ENCODE peak calls at places on chromosomes 1 and 21, in four cellular contexts. P, H, G and Y are unnamed samples.

GRCh38 chr1:217134857-217135568 is 411.8 kb upstream of the ESRRG start:
- DNase-seq in P (no peak), G (no peak), H (peak), Y (no peak)

GRCh38 chr21:44510508-44511218 is 29.3 kb downstream of the KRTAP10-1 start:
- DNase-seq in P (peak), H (peak), G (peak), Y (peak)

GRCh38 chr1:7438396-7438785 is 332.7 kb upstream of the VAMP3 start:
- DNase-seq in P (no peak), H (no peak), G (no peak), Y (no peak)

GRCh38 chr1:44147582-44147981 is 6.2 kb upstream of the KLF18 start:
- DNase-seq in G (no peak), H (no peak), P (no peak), Y (no peak)

GRCh38 chr1:108881369-108881768 is 4.6 kb downstream of the GPSM2 start:
- DNase-seq in G (no peak), P (no peak), H (no peak), Y (no peak)

GRCh38 chr1:156122519-156123355 is 8.2 kb downstream of the LMNA start:
- DNase-seq in G (peak), H (no peak), P (peak), Y (peak)

GRCh38 chr1:8702121-8702520 is 115.3 kb downstream of the RERE start:
- DNase-seq in H (no peak), P (no peak), G (peak), Y (peak)

GRCh38 chr1:61056674-61057439 is 25.5 kb upstream of the NFIA start:
- DNase-seq in G (peak), H (no peak), P (peak), Y (peak)

GRCh38 chr1:5914676-5915285 is 77.4 kb downstream of the NPHP4 start:
- DNase-seq in P (no peak), H (no peak), G (no peak), Y (no peak)

GRCh38 chr1:70042090-70042716 is 163.2 kb downstream of the LRRC40 start:
- DNase-seq in P (no peak), G (no peak), H (no peak), Y (no peak)

GRCh38 chr1:41338820-41339219 is 22.4 kb upstream of the FOXO6 start:
- DNase-seq in H (no peak), G (no peak), P (no peak), Y (no peak)

GRCh38 chr1:43382027-43382771 is 7.4 kb downstream of the MED8 start:
- DNase-seq in H (no peak), P (no peak), G (no peak), Y (no peak)

GRCh38 chr1:218796773-218797172 is 376.9 kb upstream of the LYPLAL1 start:
- DNase-seq in G (no peak), H (no peak), P (no peak), Y (no peak)

GRCh38 chr1:206507395-206508129 is at the start of gene RASSF5:
- DNase-seq in P (peak), H (peak), G (peak), Y (peak)

GRCh38 chr1:165910764-165911421 is 83.5 kb downstream of the UCK2 start:
- DNase-seq in P (peak), G (peak), H (no peak), Y (no peak)

GRCh38 chr1:7967206-7967605 is 5.7 kb downstream of the PARK7 start:
- DNase-seq in H (no peak), G (no peak), P (no peak), Y (no peak)

GRCh38 chr1:154759196-154759595 is 110.9 kb downstream of the KCNN3 start:
- DNase-seq in H (no peak), G (no peak), P (no peak), Y (no peak)

GRCh38 chr1:230426246-230427101 is at the start of gene PGBD5:
- DNase-seq in H (peak), G (peak), P (peak), Y (peak)

GRCh38 chr1:234924450-234925355 is 203.9 kb downstream of the TOMM20 start:
- DNase-seq in G (no peak), P (no peak), H (no peak), Y (no peak)

GRCh38 chr1:81549588-81550127 is 251.1 kb upstream of the ADGRL2 start:
- DNase-seq in P (no peak), H (no peak), G (no peak), Y (no peak)

GRCh38 chr1:219686171-219686570 is 73.3 kb upstream of the ZC3H11B start:
- DNase-seq in P (no peak), H (no peak), G (no peak), Y (no peak)

GRCh38 chr1:11653101-11653601 is 1.1 kb downstream of the FBXO2 start:
- DNase-seq in G (no peak), P (peak), H (peak), Y (no peak)

GRCh38 chr21:19810779-19811178 is 1187.4 kb upstream of the NCAM2 start:
- DNase-seq in P (no peak), G (no peak), H (no peak), Y (no peak)

GRCh38 chr21:26471116-26471505 is 102.0 kb downstream of the CYYR1 start:
- DNase-seq in G (no peak), H (no peak), P (no peak), Y (no peak)

GRCh38 chr1:154972517-154973343 is 1.8 kb upstream of the CKS1B start:
- DNase-seq in H (peak), P (peak), G (peak), Y (peak)

GRCh38 chr21:23398726-23399125 is 2208.6 kb downstream of the MRPL39 start:
- DNase-seq in H (no peak), P (no peak), G (no peak), Y (no peak)

GRCh38 chr21:14751011-14751410 is 204.9 kb upstream of the SAMSN1 start:
- DNase-seq in H (no peak), G (no peak), P (no peak), Y (no peak)

GRCh38 chr1:63362073-63362472 is 5.4 kb upstream of the ALG6 start:
- DNase-seq in H (no peak), G (no peak), P (no peak), Y (no peak)

GRCh38 chr1:205286335-205286950 is 35.1 kb downstream of the NUAK2 start:
- DNase-seq in G (no peak), P (no peak), H (no peak), Y (no peak)

GRCh38 chr1:110209715-110210603 is at the start of gene KCNC4:
- DNase-seq in P (peak), G (peak), H (peak), Y (peak)

GRCh38 chr1:229022595-229023350 is 248.1 kb upstream of the RAB4A start:
- DNase-seq in P (no peak), H (no peak), G (no peak), Y (no peak)

GRCh38 chr1:218659911-218660677 is 315.0 kb downstream of the TGFB2 start:
- DNase-seq in P (no peak), G (no peak), H (no peak), Y (no peak)

GRCh38 chr1:169118227-169118626 is 11.7 kb downstream of the ATP1B1 start:
- DNase-seq in H (no peak), G (no peak), P (no peak), Y (no peak)

GRCh38 chr1:78091215-78091813 is 45.5 kb downstream of the GIPC2 start:
- DNase-seq in H (peak), P (no peak), G (no peak), Y (no peak)

GRCh38 chr1:40040511-40041465 is at the start of gene CAP1:
- DNase-seq in G (peak), P (peak), H (peak), Y (peak)

GRCh38 chr1:31784356-31785019 is 20.3 kb upstream of the ADGRB2 start:
- DNase-seq in G (no peak), H (peak), P (peak), Y (no peak)

GRCh38 chr1:24091971-24092482 is 19.9 kb downstream of the MYOM3 start:
- DNase-seq in P (no peak), H (no peak), G (no peak), Y (no peak)

GRCh38 chr1:28364888-28365287 is 4.7 kb upstream of the PHACTR4 start:
- DNase-seq in P (no peak), G (no peak), H (no peak), Y (no peak)

GRCh38 chr21:15978158-15978805 is 248.5 kb downstream of the USP25 start:
- DNase-seq in H (no peak), G (no peak), P (no peak), Y (no peak)

GRCh38 chr21:35053356-35054096 is 4.4 kb upstream of the RUNX1 start:
- DNase-seq in H (no peak), P (no peak), G (no peak), Y (no peak)

DNA sequence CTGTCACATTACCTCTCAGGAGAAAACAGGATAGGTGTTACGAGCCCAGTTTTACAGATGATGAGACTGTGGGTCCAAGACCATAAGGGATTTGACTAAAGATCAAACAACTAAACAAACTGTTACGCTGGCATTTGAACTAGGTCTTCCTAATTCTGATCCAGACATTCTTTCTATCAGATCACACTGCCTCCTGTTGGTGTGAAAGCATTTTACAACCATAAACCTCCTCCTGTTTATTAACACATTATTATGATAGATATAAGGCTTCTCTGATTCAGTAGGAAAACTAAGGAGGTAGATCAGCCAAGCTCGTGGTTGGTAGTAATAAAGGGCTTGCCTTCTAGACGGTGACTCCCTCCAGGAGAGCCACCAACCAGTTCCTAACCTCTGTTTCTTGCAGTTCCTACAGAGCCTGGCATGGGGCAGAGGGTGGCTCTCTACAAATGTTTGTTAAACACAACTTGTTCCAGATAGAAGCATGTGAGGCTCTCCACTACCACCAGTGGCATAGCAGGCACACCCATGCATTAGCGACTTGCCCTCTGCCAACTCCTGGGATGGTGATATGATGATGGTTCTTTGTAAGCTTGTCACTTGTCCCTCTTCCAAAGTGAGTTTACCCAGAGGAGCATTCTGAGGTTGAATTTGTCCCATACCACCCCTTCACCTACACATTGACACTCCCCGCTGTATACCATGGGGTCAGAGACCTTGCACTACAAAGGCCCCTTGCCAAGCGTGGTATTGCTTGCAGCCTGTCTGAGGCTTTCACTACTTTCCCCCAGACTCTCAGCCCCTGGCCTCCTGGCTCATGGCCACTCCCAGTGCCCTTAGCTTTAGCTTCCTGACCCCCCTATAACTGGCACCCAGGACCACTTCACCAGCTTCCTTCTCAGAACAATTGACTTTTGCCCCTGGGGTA is 96.4 kb upstream of the HOOK1 start:
- DNase-seq in P (no peak), G (no peak), H (no peak), Y (peak)
- TF ChIP-seq CTCF in P (no peak), G (no peak), H (no peak), Y (no peak)

GRCh38 chr1:242412921-242413320 is 111.6 kb downstream of the PLD5 start:
- DNase-seq in H (no peak), P (no peak), G (no peak), Y (no peak)
- TF ChIP-seq CTCF in H (no peak), P (no peak), G (no peak), Y (no peak)

GRCh38 chr1:161314201-161314981 is at the start of gene SDHC:
- DNase-seq in G (peak), P (peak), H (peak), Y (peak)
- TF ChIP-seq CTCF in G (no peak), P (peak), H (no peak), Y (no peak)

DNA sequence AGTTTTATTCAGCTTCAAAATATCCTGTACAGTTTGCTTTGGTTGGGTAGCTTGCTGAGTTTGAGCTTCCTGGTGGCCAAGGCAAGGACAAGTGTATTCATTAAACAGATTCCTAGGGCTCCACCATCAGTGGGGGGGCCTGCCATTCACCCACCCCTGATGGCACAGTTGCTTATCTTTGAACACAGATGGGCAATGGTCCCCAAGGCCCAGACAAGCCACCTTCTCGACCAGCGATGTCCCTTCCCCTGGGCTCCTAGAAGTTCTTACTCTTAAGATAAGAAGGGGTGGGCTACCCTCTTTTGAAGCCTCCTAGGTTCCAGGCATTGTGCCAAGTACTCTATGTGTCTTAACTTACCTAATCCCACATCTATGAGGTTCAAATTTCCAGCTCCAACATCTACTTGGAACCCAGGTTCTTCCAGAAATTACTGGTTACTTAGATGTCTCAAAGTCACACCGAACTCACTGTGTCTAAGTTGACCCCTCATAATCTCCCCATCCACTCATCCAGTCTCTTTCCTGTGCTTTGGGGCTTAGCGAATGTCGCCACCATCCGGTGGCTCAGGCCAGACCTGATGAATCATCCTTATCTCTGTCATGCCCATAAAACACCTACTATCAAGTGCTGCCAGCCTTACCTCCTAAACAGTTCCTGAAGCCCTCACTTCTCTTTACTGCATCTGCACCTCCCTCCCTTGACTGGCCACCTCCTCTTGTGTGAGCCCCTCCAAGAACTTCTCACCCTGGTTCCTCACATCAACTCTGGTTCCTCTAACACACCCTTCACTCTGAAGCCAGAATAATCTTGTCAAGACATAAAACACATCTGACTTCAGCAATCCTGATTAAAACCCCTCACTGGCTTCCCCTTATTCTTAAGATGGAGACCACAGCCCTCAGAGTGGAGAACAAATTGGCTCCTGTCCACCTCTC is 50.1 kb downstream of the KLHDC7A start:
- DNase-seq in P (no peak), H (peak), G (no peak), Y (no peak)
- TF ChIP-seq CTCF in P (no peak), H (no peak), G (no peak), Y (no peak)

GRCh38 chr1:223729906-223730305 is 17.6 kb downstream of the CAPN2 start:
- DNase-seq in P (no peak), G (no peak), H (no peak), Y (no peak)

GRCh38 chr1:223727541-223727940 is 15.2 kb downstream of the CAPN2 start:
- DNase-seq in P (no peak), H (no peak), G (no peak), Y (no peak)

GRCh38 chr1:223731076-223731770 is 18.9 kb downstream of the CAPN2 start:
- DNase-seq in P (peak), G (peak), H (no peak), Y (peak)

GRCh38 chr1:223732993-223733798 is 20.9 kb downstream of the CAPN2 start:
- DNase-seq in G (peak), H (no peak), P (no peak), Y (no peak)

DNA sequence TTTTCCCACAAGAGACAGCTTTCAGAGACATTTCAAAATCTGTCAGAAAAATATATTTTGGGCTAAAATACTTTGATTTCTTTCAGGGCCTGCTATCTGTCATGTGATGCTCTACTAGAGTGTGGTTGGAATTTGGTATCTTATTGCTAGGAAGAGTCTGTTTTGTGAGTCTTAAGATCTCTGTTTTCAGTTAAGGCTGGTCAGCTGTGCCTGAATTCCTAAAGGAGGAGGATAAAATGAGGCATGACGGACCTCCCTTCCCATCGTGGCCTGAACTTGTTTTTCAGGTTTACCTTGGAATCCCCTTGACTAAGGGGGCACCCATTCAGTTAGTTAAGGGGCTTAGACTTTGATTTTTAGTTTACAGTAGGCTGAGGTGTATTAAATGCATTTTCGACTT is 18.1 kb downstream of the CAPN2 start:
- DNase-seq in H (no peak), G (no peak), P (no peak), Y (no peak)
- TF ChIP-seq CTCF in H (no peak), G (no peak), P (no peak), Y (no peak)

GRCh38 chr1:85128296-85128695 is 72.5 kb downstream of the SYDE2 start:
- DNase-seq in G (no peak), H (no peak), P (no peak), Y (no peak)
- TF ChIP-seq CTCF in G (no peak), H (no peak), P (no peak), Y (no peak)

GRCh38 chr1:17333081-17333480 is 25.1 kb downstream of the PADI4 start:
- DNase-seq in H (no peak), P (no peak), G (no peak), Y (no peak)

GRCh38 chr1:17338706-17339493 is 30.9 kb downstream of the PADI4 start:
- DNase-seq in P (no peak), H (no peak), G (no peak), Y (no peak)

GRCh38 chr1:17339521-17339920 is 31.5 kb downstream of the PADI4 start:
- DNase-seq in H (no peak), G (no peak), P (no peak), Y (no peak)

GRCh38 chr1:17340358-17340757 is 31.6 kb upstream of the PADI6 start:
- DNase-seq in G (no peak), H (no peak), P (no peak), Y (no peak)

DNA sequence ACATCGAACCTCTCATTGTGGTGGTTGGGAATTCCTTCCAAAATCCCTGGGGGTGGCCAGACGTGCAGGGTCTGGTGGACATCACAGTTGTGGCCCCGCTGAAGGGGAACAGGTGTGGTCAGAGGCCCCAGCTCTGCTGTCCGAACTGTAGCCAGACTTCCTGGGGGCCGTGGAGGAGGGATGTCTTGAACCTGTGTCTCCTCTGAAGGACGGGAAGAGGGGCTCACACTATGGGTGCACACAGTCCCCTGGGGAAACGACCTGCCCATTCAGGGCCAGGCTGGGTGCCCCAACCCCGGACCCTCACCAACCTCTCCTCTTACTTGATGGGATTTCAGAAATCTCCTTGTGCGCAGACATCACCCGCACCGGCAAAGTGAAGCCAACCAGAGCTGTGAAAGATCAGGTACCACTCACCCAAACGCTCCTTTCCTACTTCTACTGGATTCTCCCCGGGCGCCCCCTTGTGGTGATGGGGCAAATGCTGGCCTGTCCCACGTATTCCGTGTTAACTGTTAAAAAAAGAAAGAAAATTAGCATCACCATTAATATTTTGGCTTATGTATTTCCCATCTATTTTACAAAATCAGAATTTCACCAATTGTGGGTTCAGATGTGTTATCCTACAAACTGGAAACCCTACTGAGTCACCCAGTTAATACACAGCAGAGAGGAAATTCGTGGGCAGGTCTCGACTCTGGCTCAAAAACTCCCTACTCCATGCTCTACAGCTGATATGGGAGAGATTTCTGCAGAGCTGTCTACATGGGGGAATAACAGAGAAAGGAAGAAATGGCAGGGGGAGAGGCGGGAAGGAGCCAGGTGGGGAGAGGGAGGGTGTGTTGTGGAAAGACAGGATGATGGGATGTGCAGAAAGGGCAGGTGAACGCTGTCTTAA is 28.1 kb downstream of the PADI4 start:
- DNase-seq in P (peak), H (peak), G (peak), Y (peak)
- TF ChIP-seq CTCF in P (peak), H (peak), G (peak), Y (peak)

GRCh38 chr1:145859491-145860159 is 744 bp upstream of the PIAS3 start:
- DNase-seq in H (peak), G (peak), P (peak), Y (peak)
- TF ChIP-seq CTCF in H (no peak), G (no peak), P (no peak), Y (no peak)